ENCODE peak calls at places on chromosomes 6 and 20, in four cellular contexts. One of them, this sample, is unnamed.

GRCh38 chr6:111414373-111414772 is 68.6 kb downstream of the REV3L start:
- DNase-seq in foreskin fibroblast: no peak
- DNase-seq in esophagus squamous epithelium: no peak
- DNase-seq in endothelial cell: no peak
- DNase-seq in this sample: no peak

GRCh38 chr20:33733654-33734576 is 2.1 kb downstream of the ZNF341 start:
- DNase-seq in foreskin fibroblast: peak
- DNase-seq in esophagus squamous epithelium: no peak
- DNase-seq in endothelial cell: no peak
- DNase-seq in this sample: no peak

GRCh38 chr6:54990001-54990400 is 143.4 kb downstream of the FAM83B start:
- DNase-seq in esophagus squamous epithelium: no peak
- DNase-seq in endothelial cell: no peak
- DNase-seq in foreskin fibroblast: no peak
- DNase-seq in this sample: no peak

GRCh38 chr6:7086488-7086887 is 21.3 kb upstream of the RREB1 start:
- DNase-seq in endothelial cell: no peak
- DNase-seq in esophagus squamous epithelium: no peak
- DNase-seq in foreskin fibroblast: peak
- DNase-seq in this sample: no peak

GRCh38 chr6:128567029-128567428 is 46.6 kb upstream of the PTPRK start:
- DNase-seq in endothelial cell: no peak
- DNase-seq in foreskin fibroblast: peak
- DNase-seq in esophagus squamous epithelium: no peak
- DNase-seq in this sample: no peak

GRCh38 chr20:17849901-17850673 is 118.5 kb downstream of the SNX5 start:
- DNase-seq in foreskin fibroblast: peak
- DNase-seq in esophagus squamous epithelium: no peak
- DNase-seq in endothelial cell: no peak
- DNase-seq in this sample: no peak

GRCh38 chr6:144298167-144298671 is 13.1 kb downstream of the UTRN start:
- DNase-seq in foreskin fibroblast: no peak
- DNase-seq in endothelial cell: no peak
- DNase-seq in esophagus squamous epithelium: no peak
- DNase-seq in this sample: no peak

GRCh38 chr6:14316911-14317535 is 199.5 kb downstream of the CD83 start:
- DNase-seq in foreskin fibroblast: no peak
- DNase-seq in esophagus squamous epithelium: no peak
- DNase-seq in endothelial cell: no peak
- DNase-seq in this sample: peak

GRCh38 chr6:97469451-97469850 is 186.4 kb upstream of the MMS22L start:
- DNase-seq in endothelial cell: no peak
- DNase-seq in esophagus squamous epithelium: no peak
- DNase-seq in foreskin fibroblast: no peak
- DNase-seq in this sample: no peak

GRCh38 chr20:48626226-48626937 is 201.4 kb downstream of the PREX1 start:
- DNase-seq in esophagus squamous epithelium: no peak
- DNase-seq in endothelial cell: no peak
- DNase-seq in foreskin fibroblast: no peak
- DNase-seq in this sample: no peak

GRCh38 chr20:61515922-61516321 is 263.9 kb downstream of the CDH4 start:
- DNase-seq in esophagus squamous epithelium: no peak
- DNase-seq in endothelial cell: no peak
- DNase-seq in foreskin fibroblast: no peak
- DNase-seq in this sample: no peak

GRCh38 chr6:7912736-7913517 is 2.3 kb upstream of the TXNDC5 start:
- DNase-seq in esophagus squamous epithelium: no peak
- DNase-seq in foreskin fibroblast: no peak
- DNase-seq in endothelial cell: no peak
- DNase-seq in this sample: no peak

GRCh38 chr6:958531-958930 is 265.6 kb upstream of the EXOC2 start:
- DNase-seq in esophagus squamous epithelium: no peak
- DNase-seq in endothelial cell: no peak
- DNase-seq in foreskin fibroblast: peak
- DNase-seq in this sample: no peak

GRCh38 chr6:105280033-105280432 is 100.2 kb upstream of the POPDC3 start:
- DNase-seq in endothelial cell: no peak
- DNase-seq in esophagus squamous epithelium: no peak
- DNase-seq in foreskin fibroblast: no peak
- DNase-seq in this sample: no peak

GRCh38 chr6:131134220-131134831 is 941 bp upstream of the AKAP7 start:
- DNase-seq in esophagus squamous epithelium: no peak
- DNase-seq in foreskin fibroblast: no peak
- DNase-seq in endothelial cell: no peak
- DNase-seq in this sample: no peak

GRCh38 chr20:33005132-33005566 is 916 bp upstream of the SUN5 start:
- DNase-seq in foreskin fibroblast: peak
- DNase-seq in endothelial cell: no peak
- DNase-seq in esophagus squamous epithelium: no peak
- DNase-seq in this sample: no peak

GRCh38 chr6:163338671-163339405 is 75.7 kb upstream of the QKI start:
- DNase-seq in esophagus squamous epithelium: no peak
- DNase-seq in endothelial cell: peak
- DNase-seq in foreskin fibroblast: peak
- DNase-seq in this sample: no peak

GRCh38 chr6:163573503-163574179 is 159.1 kb downstream of the QKI start:
- DNase-seq in esophagus squamous epithelium: no peak
- DNase-seq in foreskin fibroblast: no peak
- DNase-seq in endothelial cell: no peak
- DNase-seq in this sample: no peak

GRCh38 chr6:126228001-126228791 is 111.7 kb upstream of the CENPW start:
- DNase-seq in foreskin fibroblast: peak
- DNase-seq in endothelial cell: no peak
- DNase-seq in esophagus squamous epithelium: no peak
- DNase-seq in this sample: peak

GRCh38 chr6:146741609-146742008 is 142.8 kb downstream of the ADGB start:
- DNase-seq in endothelial cell: no peak
- DNase-seq in foreskin fibroblast: peak
- DNase-seq in esophagus squamous epithelium: no peak
- DNase-seq in this sample: no peak

GRCh38 chr20:4726710-4727391 is 5.1 kb downstream of the PRND start:
- DNase-seq in foreskin fibroblast: peak
- DNase-seq in esophagus squamous epithelium: no peak
- DNase-seq in endothelial cell: no peak
- DNase-seq in this sample: no peak

GRCh38 chr6:145811741-145812140 is 2.9 kb downstream of the FBXO30 start:
- DNase-seq in endothelial cell: no peak
- DNase-seq in esophagus squamous epithelium: no peak
- DNase-seq in foreskin fibroblast: no peak
- DNase-seq in this sample: no peak

GRCh38 chr20:64245746-64246595 is 9.6 kb upstream of the PCMTD2 start:
- DNase-seq in endothelial cell: no peak
- DNase-seq in foreskin fibroblast: no peak
- DNase-seq in esophagus squamous epithelium: no peak
- DNase-seq in this sample: no peak

GRCh38 chr6:37050854-37051137 is 45.3 kb downstream of the FGD2 start:
- DNase-seq in endothelial cell: no peak
- DNase-seq in foreskin fibroblast: no peak
- DNase-seq in esophagus squamous epithelium: no peak
- DNase-seq in this sample: no peak

GRCh38 chr6:7003041-7003440 is 104.7 kb upstream of the RREB1 start:
- DNase-seq in foreskin fibroblast: no peak
- DNase-seq in endothelial cell: no peak
- DNase-seq in esophagus squamous epithelium: no peak
- DNase-seq in this sample: no peak

GRCh38 chr6:147087641-147088040 is 116.6 kb upstream of the STXBP5 start:
- DNase-seq in foreskin fibroblast: no peak
- DNase-seq in endothelial cell: no peak
- DNase-seq in esophagus squamous epithelium: no peak
- DNase-seq in this sample: no peak

GRCh38 chr6:143506620-143507019 is 4.9 kb downstream of the FUCA2 start:
- DNase-seq in foreskin fibroblast: no peak
- DNase-seq in endothelial cell: no peak
- DNase-seq in esophagus squamous epithelium: no peak
- DNase-seq in this sample: no peak

GRCh38 chr20:36344517-36345132 is 38.5 kb downstream of the DLGAP4 start:
- DNase-seq in esophagus squamous epithelium: no peak
- DNase-seq in endothelial cell: peak
- DNase-seq in foreskin fibroblast: peak
- DNase-seq in this sample: no peak

GRCh38 chr6:155126727-155127439 is 131.8 kb downstream of the TIAM2 start:
- DNase-seq in esophagus squamous epithelium: no peak
- DNase-seq in foreskin fibroblast: peak
- DNase-seq in endothelial cell: no peak
- DNase-seq in this sample: no peak

GRCh38 chr6:4509506-4509905 is 266.7 kb upstream of the CDYL start:
- DNase-seq in endothelial cell: no peak
- DNase-seq in foreskin fibroblast: no peak
- DNase-seq in esophagus squamous epithelium: no peak
- DNase-seq in this sample: no peak
- TF ChIP-seq CTCF in endothelial cell: no peak
- TF ChIP-seq CTCF in foreskin fibroblast: no peak
- TF ChIP-seq CTCF in esophagus squamous epithelium: no peak
- TF ChIP-seq CTCF in this sample: no peak

DNA sequence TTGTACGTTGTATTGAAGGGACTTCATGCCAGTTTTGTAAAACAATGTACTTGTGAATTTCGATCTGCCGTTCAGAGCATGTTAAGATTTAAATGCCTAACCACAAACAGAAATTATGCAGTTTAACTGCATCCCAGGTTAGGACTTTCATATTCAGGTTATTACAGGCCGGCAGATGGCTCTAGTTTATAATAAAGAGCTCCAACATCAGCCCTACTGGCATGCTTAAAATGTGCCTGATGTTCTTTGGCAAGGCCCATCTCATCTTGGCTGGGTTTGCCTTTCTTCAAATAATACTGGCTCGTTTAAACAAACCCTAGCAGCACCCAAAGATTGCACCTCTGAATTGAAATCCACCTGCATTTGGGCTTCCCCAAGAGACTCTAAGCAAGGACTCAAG is 169.3 kb upstream of the RIN2 start:
- DNase-seq in esophagus squamous epithelium: no peak
- DNase-seq in foreskin fibroblast: peak
- DNase-seq in endothelial cell: no peak
- DNase-seq in this sample: no peak
- TF ChIP-seq CTCF in esophagus squamous epithelium: no peak
- TF ChIP-seq CTCF in foreskin fibroblast: no peak
- TF ChIP-seq CTCF in endothelial cell: no peak
- TF ChIP-seq CTCF in this sample: no peak

GRCh38 chr6:122663981-122664380 is 53.8 kb downstream of the PKIB start:
- DNase-seq in foreskin fibroblast: no peak
- DNase-seq in esophagus squamous epithelium: no peak
- DNase-seq in endothelial cell: no peak
- DNase-seq in this sample: no peak

GRCh38 chr6:122669868-122670267 is 59.7 kb downstream of the PKIB start:
- DNase-seq in esophagus squamous epithelium: no peak
- DNase-seq in endothelial cell: no peak
- DNase-seq in foreskin fibroblast: no peak
- DNase-seq in this sample: no peak

GRCh38 chr6:122669418-122669817 is 59.2 kb downstream of the PKIB start:
- DNase-seq in esophagus squamous epithelium: no peak
- DNase-seq in foreskin fibroblast: no peak
- DNase-seq in endothelial cell: no peak
- DNase-seq in this sample: no peak

GRCh38 chr6:122666418-122666817 is 56.2 kb downstream of the PKIB start:
- DNase-seq in foreskin fibroblast: no peak
- DNase-seq in esophagus squamous epithelium: no peak
- DNase-seq in endothelial cell: no peak
- DNase-seq in this sample: no peak

DNA sequence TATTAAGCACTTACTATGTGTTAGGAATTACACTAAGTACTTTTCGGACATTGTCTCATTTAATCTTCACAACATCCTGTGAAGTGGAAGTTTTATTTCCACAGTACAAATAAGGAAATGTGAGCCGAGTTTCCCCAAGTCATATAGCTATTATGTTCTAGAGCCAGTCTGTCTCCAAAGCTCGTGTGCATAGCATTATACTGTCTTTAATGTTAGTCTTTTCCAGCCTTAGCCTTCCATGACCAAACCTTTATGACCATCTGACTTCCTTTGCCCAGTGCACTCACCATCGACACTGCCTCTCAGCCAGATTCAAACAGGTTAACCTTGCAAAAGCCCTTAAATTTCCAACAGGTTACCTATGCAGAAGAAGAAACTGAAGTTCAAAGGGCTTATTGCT is 55.7 kb downstream of the PKIB start:
- DNase-seq in foreskin fibroblast: no peak
- DNase-seq in endothelial cell: no peak
- DNase-seq in esophagus squamous epithelium: no peak
- DNase-seq in this sample: no peak
- TF ChIP-seq CTCF in foreskin fibroblast: no peak
- TF ChIP-seq CTCF in endothelial cell: no peak
- TF ChIP-seq CTCF in esophagus squamous epithelium: no peak
- TF ChIP-seq CTCF in this sample: no peak

DNA sequence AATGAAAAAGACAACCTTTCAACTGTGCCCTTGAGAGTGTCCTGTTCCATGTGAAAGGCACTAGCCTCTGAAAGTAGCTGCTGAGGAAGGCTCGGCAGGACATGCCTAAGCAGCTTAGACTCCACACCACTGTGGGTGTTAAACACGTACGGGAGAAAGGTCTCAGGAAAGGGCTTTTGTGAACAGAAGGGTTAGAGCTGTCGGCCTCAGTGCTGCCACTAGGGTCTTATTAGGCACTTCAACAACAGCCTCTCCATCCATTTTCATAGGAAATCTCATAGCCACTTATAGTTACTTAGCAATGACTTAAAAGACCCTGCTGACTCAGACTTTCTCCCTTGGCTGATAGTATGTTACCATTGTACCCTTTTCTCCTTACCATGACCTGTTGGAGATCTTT is 662.8 kb downstream of the TBC1D32 start:
- DNase-seq in foreskin fibroblast: no peak
- DNase-seq in esophagus squamous epithelium: no peak
- DNase-seq in endothelial cell: peak
- DNase-seq in this sample: peak
- TF ChIP-seq CTCF in foreskin fibroblast: no peak
- TF ChIP-seq CTCF in esophagus squamous epithelium: no peak
- TF ChIP-seq CTCF in endothelial cell: no peak
- TF ChIP-seq CTCF in this sample: peak